ENCODE peak calls at places on chromosome 5, in six cellular contexts. X is breast epithelium, S is PC-9, H is glutamatergic neuron, Q is fibroblast of the aortic adventitia, N is fibroblast of lung. K is an unnamed sample.

GRCh38 chr5:32042571-32042970 is 131.5 kb downstream of the GOLPH3 start:
- DNase-seq in H (no peak), S (no peak), X (no peak), Q (no peak), N (no peak), K (no peak)

GRCh38 chr5:99449786-99450185 is 521.0 kb upstream of the CHD1 start:
- DNase-seq in H (no peak), N (peak), X (no peak), S (no peak), Q (no peak), K (no peak)

GRCh38 chr5:94304146-94304545 is 314.3 kb downstream of the KIAA0825 start:
- DNase-seq in Q (no peak), S (no peak), H (no peak), X (no peak), N (no peak), K (no peak)

GRCh38 chr5:117095322-117095721 is 520.7 kb upstream of the SEMA6A start:
- DNase-seq in S (no peak), Q (no peak), X (no peak), H (no peak), N (no peak), K (no peak)

GRCh38 chr5:178387856-178388190 is 155.2 kb upstream of the PHYKPL start:
- DNase-seq in Q (no peak), X (no peak), H (no peak), S (no peak), N (no peak), K (no peak)

GRCh38 chr5:168314735-168315411 is 23.4 kb downstream of the WWC1 start:
- DNase-seq in X (peak), S (peak), H (no peak), N (peak), Q (peak), K (no peak)

GRCh38 chr5:95884021-95884333 is 61.5 kb upstream of the GLRX start:
- DNase-seq in H (no peak), S (no peak), N (no peak), Q (peak), X (no peak), K (no peak)

GRCh38 chr5:5014836-5015235 is 125.3 kb upstream of the ADAMTS16 start:
- DNase-seq in N (peak), X (no peak), Q (peak), S (no peak), H (no peak), K (no peak)

DNA sequence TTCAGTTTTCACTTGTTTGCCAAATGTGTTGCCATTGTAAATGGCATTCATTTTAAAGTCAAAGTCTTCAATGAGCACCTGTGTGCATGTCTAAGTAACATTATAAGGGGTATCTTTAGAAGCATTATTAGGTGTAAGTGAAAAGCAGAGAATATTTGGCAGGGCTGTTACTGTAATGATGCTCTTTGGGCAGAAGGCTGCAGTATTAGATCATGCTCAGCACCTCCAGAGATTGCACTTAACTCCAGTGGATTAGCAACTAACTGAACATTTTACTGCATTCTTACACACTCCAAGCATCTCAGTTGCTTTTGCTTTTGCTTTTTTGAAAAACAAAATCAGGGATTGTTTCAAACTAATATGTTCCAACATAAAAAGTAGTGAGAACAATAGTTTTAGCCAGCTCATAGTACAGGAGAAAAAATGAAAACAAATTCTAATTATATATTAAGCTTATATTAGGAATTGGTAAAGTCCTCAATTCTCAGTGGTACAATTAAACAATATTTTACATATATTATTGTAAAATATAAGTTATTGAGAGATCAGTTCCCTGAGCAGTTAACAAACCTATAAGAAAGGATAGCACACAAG is 1740.9 kb upstream of the CDH9 start:
- DNase-seq in Q (no peak), H (no peak), S (no peak), N (peak), X (no peak), K (no peak)
- TF ChIP-seq CTCF in Q (no peak), H (no peak), S (peak), N (no peak), X (no peak), K (peak)

GRCh38 chr5:115352571-115352970 is 56.1 kb upstream of the CCDC112 start:
- DNase-seq in S (no peak), N (no peak), X (no peak), Q (no peak), H (no peak), K (no peak)

GRCh38 chr5:115348175-115348574 is 51.7 kb upstream of the CCDC112 start:
- DNase-seq in X (no peak), S (no peak), Q (no peak), H (no peak), N (no peak), K (no peak)

GRCh38 chr5:115350892-115351291 is 54.4 kb upstream of the CCDC112 start:
- DNase-seq in Q (no peak), X (no peak), N (no peak), S (no peak), H (no peak), K (no peak)

GRCh38 chr5:115351356-115352195 is 55.1 kb upstream of the CCDC112 start:
- DNase-seq in X (no peak), N (peak), Q (peak), H (no peak), S (peak), K (no peak)

GRCh38 chr5:115349001-115349817 is 52.8 kb upstream of the CCDC112 start:
- DNase-seq in N (peak), S (peak), X (peak), Q (peak), H (no peak), K (no peak)
- TF ChIP-seq CTCF in N (no peak), S (no peak), X (no peak), Q (peak), H (no peak), K (no peak)

GRCh38 chr5:166382031-166382430 is 1909.4 kb upstream of the WWC1 start:
- DNase-seq in X (no peak), H (no peak), Q (no peak), S (no peak), N (no peak), K (no peak)
- TF ChIP-seq CTCF in X (no peak), H (peak), Q (no peak), S (no peak), N (no peak), K (peak)

GRCh38 chr5:197892-198489 is 6.7 kb downstream of the LRRC14B start:
- DNase-seq in N (no peak), X (no peak), H (peak), Q (no peak), S (no peak), K (no peak)
- TF ChIP-seq CTCF in N (no peak), X (no peak), H (no peak), Q (no peak), S (no peak), K (no peak)

DNA sequence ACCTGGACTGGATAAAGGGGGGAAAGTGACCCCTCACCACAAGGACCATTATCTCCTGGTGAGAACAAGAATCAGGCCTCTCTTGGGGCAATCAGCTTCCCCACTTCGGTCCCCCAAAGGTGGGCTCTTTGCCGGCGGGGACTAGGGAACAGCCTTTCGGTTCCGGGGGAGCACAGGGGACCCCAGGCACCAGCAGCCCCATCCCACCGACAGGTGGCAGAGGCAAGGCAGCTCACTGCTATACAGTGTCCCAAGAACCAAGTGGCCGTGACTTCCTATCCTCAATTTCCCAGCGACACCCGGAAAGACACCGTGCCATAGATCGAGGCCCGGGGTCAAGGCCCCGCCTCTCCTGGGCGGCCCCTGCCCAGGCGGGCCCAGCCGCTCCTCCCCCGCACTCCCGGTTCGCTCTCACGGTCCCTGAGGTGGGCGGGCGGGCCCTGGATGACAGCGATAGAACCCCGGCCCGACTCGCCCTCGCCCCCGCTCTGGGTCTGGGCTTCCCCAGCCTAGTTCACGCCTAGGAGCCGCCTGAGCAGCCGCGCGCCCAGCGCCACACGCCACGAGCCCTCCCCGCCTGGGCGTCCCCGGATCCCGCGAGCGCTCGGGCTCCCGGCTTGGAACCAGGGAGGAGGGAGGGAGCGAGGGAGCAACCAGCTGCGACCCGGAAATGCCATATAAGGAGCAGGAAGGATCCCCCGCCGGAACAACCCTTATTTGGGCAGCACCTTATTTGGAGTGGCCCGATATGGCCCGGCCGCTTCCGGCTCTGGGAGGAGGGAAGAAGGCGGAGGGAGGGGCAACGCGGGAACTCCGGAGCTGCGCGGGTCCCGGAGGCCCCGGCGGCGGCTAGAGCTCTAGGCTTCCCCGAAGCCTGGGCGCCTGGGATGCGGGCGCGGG is 641 bp upstream of the EGR1 start:
- DNase-seq in H (peak), N (peak), Q (peak), S (peak), X (peak), K (peak)
- TF ChIP-seq CTCF in H (peak), N (peak), Q (no peak), S (peak), X (peak), K (peak)

K was measured in neural crest cell.